ENCODE peak calls at places on chromosome 10, in ten cellular contexts. L, F, E, T, Z, C, H, B, O and N are unnamed samples.

GRCh38 chr10:78455873-78456272 is 422.2 kb downstream of the RPS24 start:
- DNase-seq in T (no peak), F (no peak), C (no peak), E (no peak), B (no peak), Z (no peak), H (no peak), O (no peak), L (no peak), N (no peak)

GRCh38 chr10:34305189-34305588 is 509.9 kb downstream of the PARD3 start:
- DNase-seq in C (no peak), F (no peak), E (no peak), B (no peak), H (no peak), T (no peak), Z (peak; percentile 77), L (no peak), O (peak; percentile 87), N (no peak)

GRCh38 chr10:34607894-34608293 is 207.2 kb downstream of the PARD3 start:
- DNase-seq in F (no peak), E (no peak), H (peak; percentile 47), C (no peak), O (no peak), Z (no peak), B (no peak), L (no peak), T (no peak), N (no peak)

GRCh38 chr10:77906863-77907861 is 19.4 kb downstream of the DLG5 start:
- DNase-seq in C (no peak), E (no peak), H (no peak), L (no peak), Z (no peak), T (no peak), F (no peak), O (peak; percentile 95), B (peak; percentile 55), N (no peak)

GRCh38 chr10:129541208-129541607 is 74.2 kb downstream of the MGMT start:
- DNase-seq in C (no peak), Z (no peak), T (no peak), O (no peak), F (no peak), L (no peak), E (no peak), H (no peak), B (no peak), N (no peak)

GRCh38 chr10:94343159-94343558 is 19.6 kb downstream of the NOC3L start:
- DNase-seq in T (no peak), B (no peak), C (no peak), F (no peak), H (peak; percentile 22), L (no peak), Z (no peak), O (no peak), E (no peak), N (no peak)

GRCh38 chr10:50592961-50593418 is 30.8 kb downstream of the SGMS1 start:
- DNase-seq in Z (no peak), L (no peak), H (no peak), B (no peak), F (no peak), O (no peak), C (no peak), T (no peak), E (no peak), N (no peak)

GRCh38 chr10:116826803-116827202 is 22.5 kb upstream of the ENO4 start:
- DNase-seq in O (no peak), T (no peak), H (peak; percentile 74), B (no peak), L (no peak), C (no peak), F (no peak), Z (no peak), E (no peak), N (no peak)

GRCh38 chr10:101133489-101134298 is 2.6 kb downstream of the TLX1 start:
- DNase-seq in O (no peak), B (no peak), H (no peak), L (no peak), E (no peak), Z (no peak), F (no peak), C (no peak), T (no peak), N (no peak)

GRCh38 chr10:51367120-51367519 is 292.8 kb downstream of the PRKG1 start:
- DNase-seq in Z (no peak), B (no peak), H (no peak), T (no peak), F (no peak), C (no peak), L (no peak), E (no peak), O (no peak), N (no peak)

GRCh38 chr10:61376908-61377368 is 76.2 kb downstream of the TMEM26 start:
- DNase-seq in C (no peak), F (no peak), O (no peak), E (no peak), T (no peak), L (no peak), H (no peak), Z (no peak), B (no peak), N (no peak)

GRCh38 chr10:70162892-70163201 is 7.5 kb downstream of the SAR1A start:
- DNase-seq in L (no peak), T (no peak), H (no peak), E (no peak), C (peak; percentile 35), Z (no peak), F (no peak), B (no peak), O (no peak), N (no peak)

GRCh38 chr10:116183733-116184447 is 89.1 kb downstream of the GFRA1 start:
- DNase-seq in C (no peak), T (no peak), F (no peak), B (no peak), O (no peak), E (no peak), H (peak; percentile 25), Z (no peak), L (no peak), N (no peak)

GRCh38 chr10:59362184-59362966 is at the start of gene FAM13C:
- DNase-seq in B (peak; percentile 53), Z (peak; percentile 62), O (peak; percentile 52), F (peak; percentile 55), C (no peak), T (no peak), L (peak; percentile 71), E (no peak), H (peak; percentile 46), N (peak; percentile 71)

GRCh38 chr10:6211341-6212265 is 8.9 kb downstream of the PFKFB3 start:
- DNase-seq in H (no peak), Z (no peak), C (no peak), F (peak; percentile 49), T (no peak), E (no peak), O (no peak), B (no peak), L (peak; percentile 47), N (peak; percentile 88)

GRCh38 chr10:120462018-120462682 is 5.1 kb downstream of the PLPP4 start:
- DNase-seq in F (no peak), T (no peak), E (no peak), H (no peak), O (no peak), C (no peak), L (no peak), Z (peak; percentile 13), B (no peak), N (no peak)

DNA sequence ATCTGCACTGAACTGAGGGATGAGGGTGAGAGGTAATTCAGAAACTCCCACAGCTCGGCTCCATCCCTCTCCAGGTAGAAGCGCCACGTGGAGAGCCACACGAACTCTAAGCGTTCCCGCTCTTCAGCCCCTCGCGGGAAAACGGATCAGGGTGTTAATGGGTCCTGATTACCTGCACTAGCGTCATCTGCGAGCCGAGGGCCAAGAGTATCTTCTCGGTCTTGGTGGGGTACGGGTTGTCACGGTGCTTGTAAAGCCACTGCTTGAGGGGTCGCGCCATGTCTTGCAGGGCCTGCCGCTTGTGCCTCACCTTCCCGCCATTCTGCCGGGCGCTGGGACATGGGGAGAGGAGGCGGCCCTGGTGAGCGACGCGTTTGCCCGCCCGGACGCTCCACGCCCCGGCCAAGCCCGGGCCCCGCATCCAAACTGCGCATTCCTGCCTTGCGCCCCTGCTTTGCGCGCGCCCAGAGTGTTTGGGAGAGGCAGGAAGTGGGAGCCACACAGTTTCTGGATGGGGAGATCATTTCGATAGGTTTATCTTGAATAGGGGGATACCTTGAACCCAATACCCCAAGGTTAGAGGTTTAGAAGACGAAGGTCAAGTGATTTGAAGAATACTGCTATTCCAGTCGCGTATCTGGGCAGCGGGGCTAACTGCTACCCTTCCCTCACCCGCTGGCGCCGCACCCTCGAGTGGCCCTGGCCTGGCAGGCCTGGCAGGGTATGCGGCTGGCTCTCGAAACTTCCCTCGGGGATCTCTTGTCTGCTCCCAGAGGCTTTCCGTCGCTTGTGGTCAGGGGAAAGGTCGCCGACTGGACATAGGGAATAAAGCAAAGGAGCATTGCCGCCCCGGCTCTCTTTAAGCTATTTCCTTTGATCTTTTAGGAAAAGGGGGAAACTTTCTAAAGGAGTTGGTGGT is 4.2 kb downstream of the MKX start:
- DNase-seq in Z (no peak), F (no peak), B (no peak), E (no peak), O (no peak), H (no peak), L (peak; percentile 24), T (no peak), C (no peak), N (no peak)
- H3K27me3 ChIP-seq in Z (peaks cover 10% of the 10 kb centered on the region), F (peaks cover 48% of the 10 kb centered on the region), B (peaks cover 53% of the 10 kb centered on the region), E (peaks cover 59% of the 10 kb centered on the region), O (peaks cover 38% of the 10 kb centered on the region), H (peaks cover 37% of the 10 kb centered on the region), L (peaks cover 58% of the 10 kb centered on the region), T (no peaks in the 10 kb centered on the region), C (peaks cover 51% of the 10 kb centered on the region), N (peaks cover 55% of the 10 kb centered on the region)

GRCh38 chr10:2037966-2038493 is 300.7 kb upstream of the ADARB2 start:
- DNase-seq in Z (no peak), E (no peak), F (no peak), O (no peak), H (no peak), L (no peak), T (no peak), C (no peak), B (no peak), N (no peak)
- H3K4me3 ChIP-seq in Z (no peak overlapping the region), E (no peak overlapping the region), F (no peak overlapping the region), O (no peak overlapping the region), H (no peak overlapping the region), L (no peak overlapping the region), T (no peak overlapping the region), C (no peak overlapping the region), B (no peak overlapping the region), N (no peak overlapping the region)

GRCh38 chr10:93074137-93074596 is 474 bp downstream of the CYP26A1 start:
- DNase-seq in L (no peak), F (no peak), C (no peak), B (peak; percentile 42), Z (no peak), E (no peak), H (no peak), T (no peak), O (no peak), N (no peak)
- H3K27me3 ChIP-seq in L (peaks cover 92% of the 10 kb centered on the region), F (peaks cover 50% of the 10 kb centered on the region), C (peaks cover 21% of the 10 kb centered on the region), B (peaks cover 21% of the 10 kb centered on the region), Z (peaks cover 6% of the 10 kb centered on the region), E (peaks cover 30% of the 10 kb centered on the region), H (peaks cover 65% of the 10 kb centered on the region), T (peaks cover 66% of the 10 kb centered on the region), O (peaks cover 57% of the 10 kb centered on the region), N (peaks cover 54% of the 10 kb centered on the region)

GRCh38 chr10:103396789-103397087 is 312 bp downstream of the PDCD11 start:
- DNase-seq in B (no peak), H (no peak), L (no peak), E (no peak), C (no peak), Z (no peak), T (no peak), F (no peak), O (no peak), N (no peak)
- H3K4me3 ChIP-seq in B (peak overlapping the region; percentile 69), H (peak overlapping the region; percentile 99), L (peak overlapping the region; percentile 86), E (peak overlapping the region; percentile 90), C (peak overlapping the region; percentile 96), Z (peak overlapping the region; percentile 87), T (peak overlapping the region; percentile 92), F (peak overlapping the region; percentile 97), O (peak overlapping the region; percentile 77), N (peak overlapping the region; percentile 86)